ENCODE peak calls at places on chromosomes 7 and 10, in six cellular contexts. M, C, P, L, N and B are unnamed samples.

GRCh38 chr10:112389147-112389822 is 15.4 kb downstream of the ACSL5 start:
- ATAC-seq in L (peak), M (peak), N (peak), C (peak), P (peak), B (peak)

GRCh38 chr10:60430017-60430416 is 40.3 kb upstream of the ANK3 start:
- ATAC-seq in M (no peak), P (no peak), C (no peak), N (no peak), L (no peak), B (no peak)

GRCh38 chr10:25017247-25017590 is 807 bp downstream of the THNSL1 start:
- ATAC-seq in C (no peak), N (no peak), P (no peak), M (peak), L (no peak), B (no peak)

GRCh38 chr7:80618105-80618504 is 20.3 kb upstream of the CD36 start:
- ATAC-seq in P (no peak), N (no peak), M (no peak), C (no peak), L (no peak), B (no peak)

GRCh38 chr7:665251-665650 is 61.2 kb upstream of the DNAAF5 start:
- ATAC-seq in M (no peak), P (no peak), N (no peak), C (no peak), L (no peak), B (no peak)

GRCh38 chr7:150631866-150632864 is at the start of gene GIMAP6:
- ATAC-seq in M (no peak), N (peak), P (peak), C (peak), L (peak), B (no peak)

GRCh38 chr10:133062635-133063034 is 25.1 kb upstream of the ADGRA1 start:
- ATAC-seq in M (no peak), L (no peak), P (no peak), N (no peak), C (no peak), B (no peak)

GRCh38 chr7:28013441-28013840 is 167.2 kb downstream of the JAZF1 start:
- ATAC-seq in C (no peak), N (no peak), L (no peak), M (no peak), P (peak), B (no peak)

GRCh38 chr10:70374775-70375614 is 7.4 kb downstream of the LRRC20 start:
- ATAC-seq in N (no peak), P (no peak), L (no peak), M (no peak), C (no peak), B (no peak)

GRCh38 chr7:41814888-41815287 is 112.0 kb upstream of the INHBA start:
- ATAC-seq in M (no peak), P (no peak), N (no peak), L (no peak), C (no peak), B (no peak)

GRCh38 chr7:155728116-155728515 is 83.7 kb downstream of the RBM33 start:
- ATAC-seq in P (no peak), N (no peak), C (no peak), L (no peak), M (no peak), B (no peak)

GRCh38 chr7:90955641-90956207 is 308.5 kb upstream of the FZD1 start:
- ATAC-seq in C (no peak), L (no peak), P (no peak), M (no peak), N (no peak), B (no peak)

GRCh38 chr7:51324206-51324884 is 7.7 kb upstream of the COBL start:
- ATAC-seq in C (no peak), M (peak), N (no peak), P (no peak), L (no peak), B (peak)

GRCh38 chr10:45058580-45058979 is 57.9 kb downstream of the ZNF22 start:
- ATAC-seq in P (no peak), N (no peak), C (no peak), L (no peak), M (no peak), B (no peak)

GRCh38 chr7:74231232-74231590 is 21.4 kb downstream of the LAT2 start:
- ATAC-seq in P (no peak), M (no peak), C (no peak), N (no peak), L (no peak), B (no peak)

GRCh38 chr7:138460176-138460648 is at the start of gene TRIM24:
- ATAC-seq in M (no peak), N (peak), P (peak), C (peak), L (peak), B (peak)

GRCh38 chr10:50438049-50438936 is 185.5 kb downstream of the SGMS1 start:
- ATAC-seq in M (no peak), L (no peak), N (no peak), P (no peak), C (no peak), B (no peak)

GRCh38 chr7:48360574-48360973 is 189.3 kb downstream of the ABCA13 start:
- ATAC-seq in M (no peak), L (no peak), P (no peak), N (no peak), C (no peak), B (no peak)

GRCh38 chr7:37683263-37684120 is at the start of gene GPR141:
- ATAC-seq in C (no peak), P (no peak), L (no peak), N (no peak), M (no peak), B (no peak)

GRCh38 chr7:6615853-6616555 is 594 bp downstream of the ZNF853 start:
- ATAC-seq in N (peak), L (peak), P (no peak), M (peak), C (peak), B (peak)

GRCh38 chr7:91959023-91959422 is 18.4 kb downstream of the AKAP9 start:
- ATAC-seq in C (no peak), N (no peak), P (no peak), M (no peak), L (no peak), B (no peak)

GRCh38 chr7:95590387-95591248 is 5.7 kb downstream of the PDK4 start:
- ATAC-seq in L (no peak), P (no peak), C (no peak), N (no peak), M (no peak), B (peak)

GRCh38 chr7:156474241-156474743 is 166.3 kb upstream of the RNF32 start:
- ATAC-seq in C (no peak), M (no peak), N (no peak), L (no peak), P (peak), B (no peak)

GRCh38 chr10:124138883-124139348 is 45.5 kb upstream of the CHST15 start:
- ATAC-seq in N (no peak), C (no peak), P (no peak), M (peak), L (no peak), B (peak)

GRCh38 chr10:48683893-48684292 is 780 bp upstream of the WDFY4 start:
- ATAC-seq in C (no peak), L (no peak), M (no peak), P (no peak), N (no peak), B (no peak)